ENCODE peak calls at places on chromosome 22, in five cellular contexts. Y, J, B, K and S are unnamed samples.
A peak's percentile ranks its signal among the peaks of the same experiment; 100 is the strongest.

GRCh38 chr22:34951212-34951611 is 114.7 kb upstream of the ISX start:
- DNase-seq in Y (no peak), B (no peak), K (no peak), J (no peak), S (no peak)

GRCh38 chr22:21628386-21629261 is 1.2 kb downstream of the YDJC start:
- DNase-seq in K (no peak), J (peak; percentile 84), B (no peak), Y (no peak), S (no peak)

GRCh38 chr22:17774928-17775675 is 833 bp upstream of the BID start:
- DNase-seq in J (peak; percentile 72), Y (no peak), K (no peak), B (no peak), S (no peak)

GRCh38 chr22:23062616-23063538 is 7.4 kb upstream of the GNAZ start:
- DNase-seq in K (no peak), J (peak; percentile 18), B (no peak), Y (no peak), S (no peak)

GRCh38 chr22:24180316-24181087 is 785 bp upstream of the SUSD2 start:
- DNase-seq in B (no peak), K (no peak), J (peak; percentile 58), Y (no peak), S (no peak)

GRCh38 chr22:36010913-36011312 is 17.7 kb downstream of the RBFOX2 start:
- DNase-seq in B (peak; percentile 92), J (no peak), Y (peak; percentile 87), K (no peak), S (no peak)

GRCh38 chr22:50304528-50305392 is 2.7 kb downstream of the PLXNB2 start:
- DNase-seq in Y (peak; percentile 28), J (no peak), B (no peak), K (no peak), S (no peak)

GRCh38 chr22:49647346-49648026 is 180.2 kb downstream of the BRD1 start:
- DNase-seq in J (no peak), K (no peak), B (no peak), Y (no peak), S (no peak)

GRCh38 chr22:49879871-49880270 is 26.2 kb downstream of the ZBED4 start:
- DNase-seq in J (no peak), K (no peak), Y (no peak), B (no peak), S (no peak)

GRCh38 chr22:34356481-34356880 is 436.2 kb upstream of the LARGE1 start:
- DNase-seq in J (no peak), K (no peak), B (no peak), Y (no peak), S (no peak)

GRCh38 chr22:22076937-22077703 is 94.5 kb upstream of the TOP3B start:
- DNase-seq in K (no peak), Y (peak; percentile 69), B (peak; percentile 26), J (no peak), S (no peak)

GRCh38 chr22:44702479-44703219 is 645 bp downstream of the PRR5 start:
- DNase-seq in K (no peak), B (peak; percentile 54), Y (no peak), J (no peak), S (no peak)

GRCh38 chr22:48528221-48528915 is 1299.3 kb downstream of the BRD1 start:
- DNase-seq in Y (no peak), B (no peak), K (no peak), J (no peak), S (no peak)

GRCh38 chr22:50340157-50340879 is 2.8 kb upstream of the PPP6R2 start:
- DNase-seq in K (no peak), B (no peak), Y (no peak), J (no peak), S (no peak)

GRCh38 chr22:50342651-50343540 is at the start of gene PPP6R2:
- DNase-seq in B (peak; percentile 35), K (peak; percentile 87), J (peak; percentile 93), Y (peak; percentile 64), S (no peak)

DNA sequence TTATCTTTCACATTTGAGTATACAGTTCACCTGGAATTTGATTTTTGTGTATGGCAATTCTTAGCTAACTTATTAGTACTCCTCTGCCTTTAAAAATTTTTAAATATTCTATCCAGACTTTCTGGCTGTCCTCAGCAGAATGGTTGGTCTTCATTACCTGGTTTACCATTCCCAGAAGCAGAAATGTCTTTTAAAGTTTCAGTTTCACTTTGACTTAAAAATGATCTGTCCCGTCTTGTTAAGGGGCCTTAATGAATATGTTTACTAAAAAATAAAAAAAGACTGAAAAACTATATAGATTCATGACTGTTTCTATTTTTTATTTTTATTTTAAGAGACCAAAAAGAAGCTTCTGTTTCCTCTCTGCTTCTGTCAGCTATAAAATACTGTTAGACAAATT is 70.5 kb upstream of the TNRC6B start:
- DNase-seq in K (no peak), Y (peak; percentile 13), J (no peak), B (no peak), S (no peak)
- H3K4me3 ChIP-seq in K (peak overlapping the region; percentile 52), Y (peak overlapping the region; percentile 11), J (no peak overlapping the region), B (no peak overlapping the region), S (peak overlapping the region; percentile 41)

GRCh38 chr22:29310065-29310862 is 3.8 kb downstream of the GAS2L1 start:
- DNase-seq in B (no peak), J (peak; percentile 92), Y (no peak), K (no peak), S (no peak)
- H3K4me3 ChIP-seq in B (no peak overlapping the region), J (no peak overlapping the region), Y (no peak overlapping the region), K (no peak overlapping the region), S (no peak overlapping the region)

DNA sequence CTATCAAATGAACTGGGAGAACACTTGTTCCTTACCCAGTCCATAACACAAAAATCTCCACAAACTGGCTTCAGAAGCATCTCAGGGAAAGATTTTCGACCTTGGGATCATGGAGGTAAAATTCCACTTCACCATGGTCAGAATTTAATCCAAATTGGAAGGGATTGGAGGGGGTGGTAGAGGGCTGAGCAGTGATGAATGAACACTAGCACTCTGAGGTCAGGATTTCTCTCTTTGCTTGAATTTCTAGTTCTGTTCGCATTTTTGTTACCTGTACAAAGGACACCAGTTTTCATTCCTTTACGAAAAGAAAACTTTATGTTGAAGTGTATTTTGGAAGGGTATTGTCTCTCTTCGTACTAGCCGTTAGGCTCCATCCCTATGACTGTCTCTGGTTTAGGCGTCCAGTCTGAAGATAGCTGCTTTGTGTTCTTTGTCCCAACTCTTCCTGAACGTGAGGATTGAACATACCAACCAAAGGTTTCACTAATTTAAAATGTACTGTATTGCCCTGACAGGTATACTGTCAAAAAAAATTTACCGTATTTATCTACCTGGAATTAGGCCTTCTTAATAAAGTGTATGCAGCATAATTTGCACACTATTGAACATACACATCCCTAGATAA is 749 bp downstream of the GRAP2 start:
- DNase-seq in K (no peak), J (no peak), B (no peak), Y (no peak), S (no peak)
- H3K4me3 ChIP-seq in K (peak overlapping the region; percentile 71), J (no peak overlapping the region), B (no peak overlapping the region), Y (no peak overlapping the region), S (no peak overlapping the region)

GRCh38 chr22:26527167-26527566 is 14.9 kb upstream of the TFIP11 start:
- DNase-seq in Y (no peak), K (no peak), J (no peak), B (no peak), S (no peak)
- H3K4me3 ChIP-seq in Y (no peak overlapping the region), K (no peak overlapping the region), J (no peak overlapping the region), B (no peak overlapping the region), S (no peak overlapping the region)

DNA sequence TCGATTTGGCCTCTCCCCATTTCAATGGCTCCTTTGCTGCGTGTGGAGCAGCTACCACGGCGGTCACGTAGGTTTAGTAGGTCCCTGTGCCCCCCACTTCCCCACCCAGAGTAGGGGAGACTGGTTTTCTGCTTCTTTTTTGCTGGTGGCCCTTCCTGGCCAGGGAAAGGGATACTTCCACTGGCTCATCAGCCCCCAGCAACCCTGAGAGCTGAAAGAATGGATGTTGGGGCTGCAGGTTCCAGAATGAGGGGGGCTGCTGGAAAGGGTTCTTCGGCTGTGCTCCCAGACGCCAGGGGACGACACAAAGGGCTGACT is 78.8 kb upstream of the WNT7B start:
- DNase-seq in Y (no peak), K (no peak), J (peak; percentile 43), B (no peak), S (no peak)
- H3K4me3 ChIP-seq in Y (peak overlapping the region; percentile 69), K (no peak overlapping the region), J (peak overlapping the region; percentile 43), B (no peak overlapping the region), S (peak overlapping the region; percentile 72)

GRCh38 chr22:30922151-30922611 is 46.4 kb downstream of the MORC2 start:
- DNase-seq in J (peak; percentile 93), B (peak; percentile 27), K (peak; percentile 83), Y (peak; percentile 53), S (no peak)

GRCh38 chr22:30923168-30923900 is 45.2 kb downstream of the MORC2 start:
- DNase-seq in Y (no peak), J (peak; percentile 48), K (no peak), B (no peak), S (no peak)

GRCh38 chr22:30920407-30920806 is 48.2 kb downstream of the MORC2 start:
- DNase-seq in K (peak; percentile 80), Y (peak; percentile 74), B (peak; percentile 59), J (peak; percentile 86), S (no peak)

GRCh38 chr22:30919973-30920372 is 48.6 kb downstream of the MORC2 start:
- DNase-seq in Y (no peak), K (no peak), J (peak; percentile 30), B (no peak), S (no peak)

GRCh38 chr22:30921108-30921507 is 47.5 kb downstream of the MORC2 start:
- DNase-seq in J (no peak), B (no peak), Y (peak; percentile 4), K (no peak), S (no peak)
- H3K4me3 ChIP-seq in J (peak overlapping the region; percentile 42), B (no peak overlapping the region), Y (no peak overlapping the region), K (peak overlapping the region; percentile 44), S (no peak overlapping the region)

GRCh38 chr22:28935140-28935539 is 51.8 kb downstream of the ZNRF3 start:
- DNase-seq in Y (no peak), J (no peak), K (no peak), B (no peak), S (no peak)
- H3K4me3 ChIP-seq in Y (no peak overlapping the region), J (no peak overlapping the region), K (no peak overlapping the region), B (no peak overlapping the region), S (no peak overlapping the region)

GRCh38 chr22:37483594-37484114 is 2.5 kb downstream of the MFNG start:
- DNase-seq in J (no peak), Y (no peak), B (no peak), K (no peak), S (no peak)
- H3K4me3 ChIP-seq in J (no peak overlapping the region), Y (no peak overlapping the region), B (no peak overlapping the region), K (peak overlapping the region; percentile 95), S (no peak overlapping the region)